ENCODE peak calls at places on chromosomes 12 and 14, in ten cellular contexts. F is A549; S is adipocyte; X is pons; K is fibroblast of lung; H is activated T-cell treated with anti-CD3 and anti-CD28 coated beads for 1 hour; E is stomach; L is activated naive CD8-positive, alpha-beta T cell treated with anti-CD3 and anti-CD28 coated beads, Interleukin-2, amount 50 U/mL, for 24 hours; V is NCI-H460; Y is A172. N is an unnamed sample.

GRCh38 chr12:5441497-5442236 is 9.8 kb downstream of the NTF3 start:
- DNase-seq in F (no peak), S (peak; percentile 57), X (no peak), K (no peak), H (no peak), E (no peak), L (no peak), V (no peak), Y (peak; percentile 73), N (no peak)

GRCh38 chr14:68585690-68586089 is 207.2 kb downstream of the ZFP36L1 start:
- DNase-seq in F (no peak), S (no peak), X (no peak), K (no peak), H (no peak), E (no peak), L (no peak), V (no peak), Y (no peak), N (no peak)

GRCh38 chr12:110741371-110741770 is 1.3 kb downstream of the PPP1CC start:
- DNase-seq in F (no peak), S (peak; percentile 46), X (peak; percentile 35), K (no peak), H (no peak), E (no peak), L (no peak), V (no peak), Y (no peak), N (peak; percentile 24)

GRCh38 chr12:121753844-121754264 is 39.6 kb downstream of the RHOF start:
- DNase-seq in F (no peak), S (no peak), X (peak; percentile 91), K (no peak), H (no peak), E (peak; percentile 79), L (no peak), V (no peak), Y (no peak), N (peak; percentile 90)

GRCh38 chr12:104480826-104481457 is 24.2 kb downstream of the CHST11 start:
- DNase-seq in F (no peak), S (no peak), X (peak; percentile 56), K (peak; percentile 67), H (no peak), E (peak; percentile 44), L (no peak), V (no peak), Y (peak; percentile 27), N (no peak)

GRCh38 chr12:58029260-58029659 is 87.9 kb downstream of the ATP23 start:
- DNase-seq in F (no peak), S (no peak), X (no peak), K (no peak), H (no peak), E (no peak), L (no peak), V (no peak), Y (no peak), N (no peak)

GRCh38 chr12:87405918-87406317 is 623.3 kb downstream of the C12orf50 start:
- DNase-seq in F (no peak), S (peak; percentile 47), X (no peak), K (no peak), H (no peak), E (no peak), L (no peak), V (no peak), Y (no peak), N (no peak)

GRCh38 chr12:98456583-98457573 is 58.5 kb upstream of the TMPO start:
- DNase-seq in F (no peak), S (peak; percentile 78), X (no peak), K (peak; percentile 17), H (no peak), E (peak; percentile 46), L (peak; percentile 47), V (no peak), Y (no peak), N (no peak)

GRCh38 chr14:50855558-50855957 is 16.3 kb upstream of the ABHD12B start:
- DNase-seq in F (no peak), S (peak; percentile 28), X (no peak), K (peak; percentile 33), H (no peak), E (no peak), L (no peak), V (no peak), Y (no peak), N (no peak)

GRCh38 chr12:78002878-78003277 is 172.2 kb downstream of the NAV3 start:
- DNase-seq in F (no peak), S (peak; percentile 21), X (peak; percentile 68), K (peak; percentile 81), H (no peak), E (no peak), L (no peak), V (peak; percentile 7), Y (no peak), N (no peak)

GRCh38 chr12:42085596-42085995 is 59.1 kb downstream of the GXYLT1 start:
- DNase-seq in F (no peak), S (no peak), X (no peak), K (no peak), H (no peak), E (no peak), L (no peak), V (no peak), Y (no peak), N (no peak)

GRCh38 chr12:84730561-84731162 is 181.9 kb downstream of the SLC6A15 start:
- DNase-seq in F (no peak), S (no peak), X (no peak), K (no peak), H (no peak), E (no peak), L (no peak), V (no peak), Y (no peak), N (no peak)

GRCh38 chr12:49367381-49368239 is at the start of gene SPATS2:
- DNase-seq in F (no peak), S (peak; percentile 65), X (no peak), K (no peak), H (no peak), E (no peak), L (no peak), V (no peak), Y (peak; percentile 82), N (no peak)

GRCh38 chr14:69631509-69631908 is 20.1 kb downstream of the SUSD6 start:
- DNase-seq in F (no peak), S (no peak), X (no peak), K (peak; percentile 62), H (no peak), E (no peak), L (no peak), V (no peak), Y (no peak), N (no peak)

GRCh38 chr12:131592972-131593371 is 117.9 kb upstream of the SFSWAP start:
- DNase-seq in F (no peak), S (no peak), X (no peak), K (no peak), H (no peak), E (no peak), L (no peak), V (no peak), Y (peak; percentile 9), N (no peak)

GRCh38 chr14:68593806-68594536 is 198.9 kb downstream of the ZFP36L1 start:
- DNase-seq in F (no peak), S (no peak), X (no peak), K (peak; percentile 56), H (no peak), E (no peak), L (no peak), V (no peak), Y (no peak), N (no peak)

GRCh38 chr12:54292083-54292930 is 8.5 kb downstream of the NFE2 start:
- DNase-seq in F (no peak), S (no peak), X (no peak), K (no peak), H (no peak), E (no peak), L (no peak), V (no peak), Y (no peak), N (no peak)

GRCh38 chr14:38339704-38340103 is 83.8 kb upstream of the CLEC14A start:
- DNase-seq in F (no peak), S (peak; percentile 49), X (no peak), K (peak; percentile 80), H (no peak), E (no peak), L (no peak), V (no peak), Y (peak; percentile 1), N (no peak)

GRCh38 chr12:61536117-61536516 is 724.1 kb upstream of the USP15 start:
- DNase-seq in F (no peak), S (no peak), X (no peak), K (no peak), H (no peak), E (no peak), L (no peak), V (no peak), Y (no peak), N (no peak)

GRCh38 chr12:50220357-50221061 is 53.3 kb upstream of the CERS5 start:
- DNase-seq in F (no peak), S (peak; percentile 71), X (peak; percentile 59), K (peak; percentile 69), H (no peak), E (no peak), L (no peak), V (no peak), Y (peak; percentile 48), N (peak; percentile 38)

GRCh38 chr14:53278602-53279506 is 125.7 kb upstream of the DDHD1 start:
- DNase-seq in F (no peak), S (no peak), X (no peak), K (peak; percentile 31), H (no peak), E (no peak), L (no peak), V (peak; percentile 44), Y (no peak), N (no peak)

GRCh38 chr14:104001003-104001402 is 58.7 kb upstream of the RD3L start:
- DNase-seq in F (no peak), S (no peak), X (no peak), K (no peak), H (no peak), E (no peak), L (peak; percentile 14), V (no peak), Y (no peak), N (no peak)

GRCh38 chr12:76471579-76471978 is 88.0 kb downstream of the OSBPL8 start:
- DNase-seq in F (no peak), S (no peak), X (no peak), K (no peak), H (no peak), E (no peak), L (no peak), V (no peak), Y (no peak), N (no peak)